ENCODE peak calls at places on chromosomes 13 and 19, in eight cellular contexts. J, R, E, X, O, Z, S and D are unnamed samples.

GRCh38 chr13:33519561-33520479 is 234.3 kb upstream of the STARD13 start:
- DNase-seq in Z (no peak), X (no peak), R (no peak), S (no peak), E (no peak), J (no peak), O (peak; percentile 83), D (no peak)

GRCh38 chr13:113410472-113411201 is 42.7 kb downstream of the ADPRHL1 start:
- DNase-seq in Z (no peak), R (no peak), J (no peak), O (peak; percentile 92), S (no peak), X (no peak), E (no peak), D (no peak)

GRCh38 chr13:35700661-35701060 is 224.2 kb upstream of the MAB21L1 start:
- DNase-seq in X (no peak), J (no peak), E (no peak), R (no peak), S (no peak), Z (no peak), O (peak; percentile 79), D (no peak)

GRCh38 chr13:99658266-99658991 is 157.2 kb downstream of the TM9SF2 start:
- DNase-seq in O (peak; percentile 37), S (peak; percentile 92), E (peak; percentile 74), X (peak; percentile 49), R (peak; percentile 80), Z (peak; percentile 68), J (peak; percentile 30), D (peak; percentile 27)

GRCh38 chr19:33461256-33462111 is 60.1 kb downstream of the PEPD start:
- DNase-seq in O (no peak), R (no peak), E (no peak), S (peak; percentile 80), X (peak; percentile 24), J (no peak), Z (no peak), D (no peak)

GRCh38 chr13:37383856-37384255 is 214.7 kb downstream of the POSTN start:
- DNase-seq in J (no peak), O (no peak), S (no peak), R (no peak), X (no peak), Z (no peak), E (no peak), D (no peak)

GRCh38 chr13:76848596-76848995 is 37.6 kb downstream of the KCTD12 start:
- DNase-seq in E (peak; percentile 47), Z (no peak), S (no peak), O (no peak), J (no peak), X (no peak), R (no peak), D (no peak)

GRCh38 chr19:2270157-2270571 is 11.8 kb downstream of the PEAK3 start:
- DNase-seq in X (peak; percentile 54), S (peak; percentile 93), Z (no peak), E (peak; percentile 73), O (no peak), R (peak; percentile 38), J (peak; percentile 49), D (no peak)

GRCh38 chr19:51359294-51359693 is 6.9 kb downstream of the ETFB start:
- DNase-seq in Z (no peak), O (peak; percentile 85), X (no peak), J (no peak), E (no peak), R (no peak), S (no peak), D (no peak)

GRCh38 chr13:91372813-91373420 is 25.4 kb downstream of the MIR17HG start:
- DNase-seq in S (no peak), O (no peak), J (no peak), R (no peak), Z (no peak), E (no peak), X (no peak), D (no peak)

GRCh38 chr19:18975011-18975410 is 34.0 kb upstream of the HOMER3 start:
- DNase-seq in O (peak; percentile 24), S (no peak), R (no peak), J (no peak), X (no peak), Z (no peak), E (no peak), D (no peak)

GRCh38 chr19:9487016-9487415 is 11.4 kb downstream of the ZNF560 start:
- DNase-seq in E (no peak), S (no peak), Z (no peak), O (no peak), X (no peak), J (no peak), R (no peak), D (no peak)

GRCh38 chr13:48750588-48751383 is 97.1 kb downstream of the CYSLTR2 start:
- DNase-seq in S (no peak), R (no peak), Z (no peak), O (no peak), E (peak; percentile 68), J (no peak), X (no peak), D (no peak)